ENCODE peak calls at places on chromosomes 7 and 10, in six cellular contexts. G, Q, A, I, H and D are unnamed samples.

GRCh38 chr7:48424731-48425130 is 253.5 kb downstream of the ABCA13 start:
- DNase-seq in A (no peak), Q (peak), G (peak), I (no peak), H (peak), D (no peak)

GRCh38 chr7:13276977-13277376 is 589.5 kb downstream of the ARL4A start:
- DNase-seq in Q (peak), G (no peak), A (no peak), H (no peak), I (no peak), D (no peak)

GRCh38 chr10:60963441-60964256 is 19.7 kb upstream of the RHOBTB1 start:
- DNase-seq in I (no peak), Q (peak), H (no peak), G (peak), A (no peak), D (peak)

GRCh38 chr10:62112325-62112724 is 156.3 kb downstream of the RTKN2 start:
- DNase-seq in G (peak), A (no peak), H (no peak), I (no peak), Q (no peak), D (no peak)

GRCh38 chr7:134446923-134447322 is 12.0 kb downstream of the AKR1B1 start:
- DNase-seq in H (no peak), Q (no peak), I (no peak), G (no peak), A (no peak), D (no peak)

GRCh38 chr10:132349766-132350165 is 17.8 kb downstream of the LRRC27 start:
- DNase-seq in G (no peak), H (no peak), I (no peak), Q (no peak), A (no peak), D (no peak)

GRCh38 chr10:104080762-104081161 is 4.9 kb downstream of the COL17A1 start:
- DNase-seq in H (no peak), I (no peak), A (no peak), G (peak), Q (peak), D (peak)

GRCh38 chr7:134818568-134819345 is 39.3 kb downstream of the CALD1 start:
- DNase-seq in H (no peak), A (no peak), I (no peak), Q (no peak), G (peak), D (no peak)

GRCh38 chr7:148699772-148700629 is 1.3 kb downstream of the CUL1 start:
- DNase-seq in Q (peak), H (peak), I (no peak), G (peak), A (no peak), D (peak)

GRCh38 chr7:2001601-2002442 is 230.9 kb downstream of the MAD1L1 start:
- DNase-seq in I (no peak), G (peak), H (no peak), A (no peak), Q (no peak), D (no peak)

GRCh38 chr10:44334621-44335184 is 50.2 kb downstream of the CXCL12 start:
- DNase-seq in G (no peak), Q (no peak), H (no peak), I (no peak), A (no peak), D (no peak)

GRCh38 chr7:27117687-27118491 is 12.7 kb downstream of the HOXA4 start:
- DNase-seq in I (peak), H (no peak), G (no peak), Q (no peak), A (no peak), D (peak)

GRCh38 chr10:27748586-27748985 is 3.0 kb upstream of the MKX start:
- DNase-seq in H (no peak), A (no peak), G (no peak), Q (peak), I (no peak), D (no peak)

GRCh38 chr7:43535031-43535451 is 47.9 kb upstream of the STK17A start:
- DNase-seq in Q (no peak), I (no peak), G (peak), A (no peak), H (no peak), D (no peak)

GRCh38 chr10:79196470-79197461 is 128.0 kb downstream of the ZMIZ1 start:
- DNase-seq in A (no peak), I (peak), H (peak), Q (peak), G (peak), D (peak)

GRCh38 chr7:130365511-130366441 is 14.5 kb upstream of the CPA1 start:
- DNase-seq in I (peak), Q (peak), G (peak), H (peak), A (no peak), D (no peak)